ENCODE peak calls at places on chromosomes 2 and 18, in seven cellular contexts. U is prostate gland, L is GM04504, W is GM19239, O is NCI-H1694, S is heart left ventricle, H is MCF 10A. R is an unnamed sample.

GRCh38 chr2:67974564-67975430 is 88.0 kb downstream of the C1D start:
- DNase-seq in U (peak; percentile 56), O (no peak), W (no peak), H (no peak), S (peak; percentile 38), L (no peak), R (peak; percentile 84)

GRCh38 chr18:37409870-37410269 is 155.7 kb downstream of the CELF4 start:
- DNase-seq in U (no peak), S (no peak), O (no peak), W (no peak), H (peak; percentile 63), L (peak; percentile 10), R (no peak)

GRCh38 chr2:239365071-239365781 is 35.6 kb downstream of the HDAC4 start:
- DNase-seq in L (no peak), W (no peak), U (no peak), H (no peak), O (no peak), S (no peak), R (no peak)

GRCh38 chr2:105517814-105518705 is 119.2 kb upstream of the FHL2 start:
- DNase-seq in U (no peak), L (no peak), O (no peak), S (peak; percentile 93), W (no peak), H (peak; percentile 31), R (peak; percentile 11)

GRCh38 chr18:9392726-9393125 is 58.2 kb downstream of the TWSG1 start:
- DNase-seq in H (no peak), U (no peak), L (no peak), O (no peak), S (no peak), W (no peak), R (no peak)

GRCh38 chr18:7370812-7371211 is 139.9 kb downstream of the LRRC30 start:
- DNase-seq in O (no peak), S (peak; percentile 90), H (no peak), L (no peak), U (peak; percentile 18), W (no peak), R (peak; percentile 12)

GRCh38 chr2:231357048-231357447 is 38.5 kb upstream of the B3GNT7 start:
- DNase-seq in L (no peak), S (no peak), W (no peak), O (no peak), U (no peak), H (no peak), R (no peak)

GRCh38 chr2:10369269-10370255 is 66.9 kb downstream of the HPCAL1 start:
- DNase-seq in S (no peak), L (no peak), U (peak; percentile 35), O (no peak), W (no peak), H (no peak), R (no peak)

GRCh38 chr18:58058720-58059119 is 14.7 kb downstream of the NEDD4L start:
- DNase-seq in W (no peak), U (no peak), O (no peak), L (no peak), S (no peak), H (no peak), R (no peak)

R was measured in pons.